ENCODE peak calls at places on chromosomes 7 and 10, in eight cellular contexts. One of them, this sample, is unnamed.

GRCh38 chr10:118874171-118874570 is 119.4 kb upstream of the CACUL1 start:
- DNase-seq in SK-N-MC: no peak
- DNase-seq in IMR-90: no peak
- DNase-seq in PC-3: no peak
- DNase-seq in pancreas: no peak
- DNase-seq in cardiac muscle cell: no peak
- DNase-seq in suprapubic skin: no peak
- DNase-seq in PC-9: no peak
- DNase-seq in this sample: no peak

GRCh38 chr10:73584737-73585136 is 6.4 kb downstream of the USP54 start:
- DNase-seq in PC-3: peak; percentile 56
- DNase-seq in cardiac muscle cell: peak; percentile 38
- DNase-seq in pancreas: no peak
- DNase-seq in IMR-90: peak; percentile 52
- DNase-seq in suprapubic skin: no peak
- DNase-seq in SK-N-MC: no peak
- DNase-seq in PC-9: no peak
- DNase-seq in this sample: no peak

GRCh38 chr7:111801277-111801676 is 239.0 kb upstream of the IMMP2L start:
- DNase-seq in cardiac muscle cell: peak; percentile 33
- DNase-seq in IMR-90: no peak
- DNase-seq in PC-9: no peak
- DNase-seq in suprapubic skin: no peak
- DNase-seq in PC-3: no peak
- DNase-seq in pancreas: no peak
- DNase-seq in SK-N-MC: no peak
- DNase-seq in this sample: no peak

GRCh38 chr7:76314042-76314721 is 11.7 kb downstream of the HSPB1 start:
- DNase-seq in suprapubic skin: peak; percentile 98
- DNase-seq in pancreas: peak; percentile 99
- DNase-seq in SK-N-MC: peak; percentile 66
- DNase-seq in cardiac muscle cell: peak; percentile 96
- DNase-seq in IMR-90: peak; percentile 89
- DNase-seq in PC-3: peak; percentile 91
- DNase-seq in PC-9: peak; percentile 76
- DNase-seq in this sample: peak; percentile 72

GRCh38 chr7:84971360-84971759 is 215.5 kb downstream of the SEMA3D start:
- DNase-seq in IMR-90: no peak
- DNase-seq in pancreas: no peak
- DNase-seq in PC-9: no peak
- DNase-seq in cardiac muscle cell: peak; percentile 22
- DNase-seq in PC-3: no peak
- DNase-seq in SK-N-MC: no peak
- DNase-seq in suprapubic skin: no peak
- DNase-seq in this sample: no peak

GRCh38 chr10:120981601-120982381 is 130.6 kb downstream of the WDR11 start:
- DNase-seq in PC-3: no peak
- DNase-seq in suprapubic skin: no peak
- DNase-seq in PC-9: no peak
- DNase-seq in cardiac muscle cell: no peak
- DNase-seq in pancreas: no peak
- DNase-seq in IMR-90: no peak
- DNase-seq in SK-N-MC: no peak
- DNase-seq in this sample: no peak

GRCh38 chr7:128903621-128904361 is 6.7 kb downstream of the KCP start:
- DNase-seq in pancreas: no peak
- DNase-seq in IMR-90: no peak
- DNase-seq in cardiac muscle cell: no peak
- DNase-seq in SK-N-MC: no peak
- DNase-seq in PC-9: no peak
- DNase-seq in PC-3: no peak
- DNase-seq in suprapubic skin: no peak
- DNase-seq in this sample: no peak

GRCh38 chr7:132580717-132581285 is 4.5 kb upstream of the PLXNA4 start:
- DNase-seq in PC-9: peak; percentile 47
- DNase-seq in SK-N-MC: no peak
- DNase-seq in suprapubic skin: peak; percentile 85
- DNase-seq in pancreas: peak; percentile 73
- DNase-seq in cardiac muscle cell: peak; percentile 88
- DNase-seq in IMR-90: peak; percentile 64
- DNase-seq in PC-3: peak; percentile 71
- DNase-seq in this sample: no peak

GRCh38 chr10:50395279-50395678 is 144.0 kb upstream of the ASAH2 start:
- DNase-seq in pancreas: no peak
- DNase-seq in SK-N-MC: no peak
- DNase-seq in cardiac muscle cell: peak; percentile 71
- DNase-seq in PC-9: peak; percentile 93
- DNase-seq in IMR-90: peak; percentile 44
- DNase-seq in PC-3: peak; percentile 99
- DNase-seq in suprapubic skin: no peak
- DNase-seq in this sample: peak; percentile 41

GRCh38 chr10:50396491-50397311 is 145.4 kb upstream of the ASAH2 start:
- DNase-seq in suprapubic skin: no peak
- DNase-seq in SK-N-MC: no peak
- DNase-seq in pancreas: no peak
- DNase-seq in IMR-90: peak; percentile 74
- DNase-seq in PC-3: peak; percentile 73
- DNase-seq in cardiac muscle cell: peak; percentile 43
- DNase-seq in PC-9: peak; percentile 78
- DNase-seq in this sample: no peak

GRCh38 chr10:50398383-50398782 is 147.1 kb upstream of the ASAH2 start:
- DNase-seq in PC-9: no peak
- DNase-seq in pancreas: no peak
- DNase-seq in PC-3: no peak
- DNase-seq in SK-N-MC: no peak
- DNase-seq in cardiac muscle cell: peak; percentile 83
- DNase-seq in suprapubic skin: no peak
- DNase-seq in IMR-90: peak; percentile 39
- DNase-seq in this sample: no peak

GRCh38 chr10:50398823-50399222 is 147.5 kb upstream of the ASAH2 start:
- DNase-seq in pancreas: no peak
- DNase-seq in cardiac muscle cell: no peak
- DNase-seq in suprapubic skin: no peak
- DNase-seq in PC-9: no peak
- DNase-seq in SK-N-MC: no peak
- DNase-seq in PC-3: no peak
- DNase-seq in IMR-90: no peak
- DNase-seq in this sample: no peak

GRCh38 chr10:50397312-50398140 is 146.2 kb upstream of the ASAH2 start:
- DNase-seq in pancreas: no peak
- DNase-seq in SK-N-MC: no peak
- DNase-seq in cardiac muscle cell: peak; percentile 48
- DNase-seq in suprapubic skin: no peak
- DNase-seq in IMR-90: no peak
- DNase-seq in PC-3: no peak
- DNase-seq in PC-9: no peak
- DNase-seq in this sample: no peak
- H3K27ac ChIP-seq in pancreas: no peak overlapping the region
- H3K27ac ChIP-seq in SK-N-MC: no peak overlapping the region
- H3K27ac ChIP-seq in cardiac muscle cell: no peak overlapping the region
- H3K27ac ChIP-seq in suprapubic skin: no peak overlapping the region
- H3K27ac ChIP-seq in IMR-90: no peak overlapping the region
- H3K27ac ChIP-seq in PC-3: no peak overlapping the region
- H3K27ac ChIP-seq in PC-9: peak overlapping the region; percentile 86
- H3K27ac ChIP-seq in this sample: no peak overlapping the region

GRCh38 chr7:69429817-69430501 is 168.3 kb upstream of the AUTS2 start:
- DNase-seq in cardiac muscle cell: peak; percentile 80
- DNase-seq in IMR-90: no peak
- DNase-seq in SK-N-MC: no peak
- DNase-seq in pancreas: no peak
- DNase-seq in PC-9: no peak
- DNase-seq in suprapubic skin: no peak
- DNase-seq in PC-3: no peak
- DNase-seq in this sample: no peak
- H3K27ac ChIP-seq in cardiac muscle cell: no peak overlapping the region
- H3K27ac ChIP-seq in IMR-90: no peak overlapping the region
- H3K27ac ChIP-seq in SK-N-MC: peak overlapping the region; percentile 79
- H3K27ac ChIP-seq in pancreas: no peak overlapping the region
- H3K27ac ChIP-seq in PC-9: no peak overlapping the region
- H3K27ac ChIP-seq in suprapubic skin: no peak overlapping the region
- H3K27ac ChIP-seq in PC-3: no peak overlapping the region
- H3K27ac ChIP-seq in this sample: no peak overlapping the region

GRCh38 chr7:48031111-48031510 is 2.2 kb upstream of the SUN3 start:
- DNase-seq in SK-N-MC: no peak
- DNase-seq in pancreas: no peak
- DNase-seq in cardiac muscle cell: no peak
- DNase-seq in suprapubic skin: no peak
- DNase-seq in IMR-90: no peak
- DNase-seq in PC-9: no peak
- DNase-seq in PC-3: no peak
- DNase-seq in this sample: no peak

GRCh38 chr7:48038815-48039496 is 3.6 kb downstream of the C7orf57 start:
- DNase-seq in PC-9: no peak
- DNase-seq in cardiac muscle cell: no peak
- DNase-seq in IMR-90: no peak
- DNase-seq in PC-3: no peak
- DNase-seq in suprapubic skin: no peak
- DNase-seq in SK-N-MC: no peak
- DNase-seq in pancreas: no peak
- DNase-seq in this sample: no peak

GRCh38 chr7:48035301-48035966 is at the start of gene C7orf57:
- DNase-seq in cardiac muscle cell: peak; percentile 91
- DNase-seq in PC-9: peak; percentile 71
- DNase-seq in pancreas: peak; percentile 96
- DNase-seq in suprapubic skin: peak; percentile 96
- DNase-seq in SK-N-MC: no peak
- DNase-seq in IMR-90: peak; percentile 77
- DNase-seq in PC-3: peak; percentile 83
- DNase-seq in this sample: peak; percentile 76

GRCh38 chr7:48033922-48034321 is 1.4 kb upstream of the C7orf57 start:
- DNase-seq in SK-N-MC: no peak
- DNase-seq in PC-3: peak; percentile 75
- DNase-seq in pancreas: no peak
- DNase-seq in suprapubic skin: no peak
- DNase-seq in PC-9: no peak
- DNase-seq in cardiac muscle cell: no peak
- DNase-seq in IMR-90: no peak
- DNase-seq in this sample: no peak

GRCh38 chr7:48035967-48036478 is 680 bp downstream of the C7orf57 start:
- DNase-seq in cardiac muscle cell: peak; percentile 54
- DNase-seq in suprapubic skin: peak; percentile 80
- DNase-seq in IMR-90: peak; percentile 37
- DNase-seq in PC-3: peak; percentile 24
- DNase-seq in SK-N-MC: no peak
- DNase-seq in pancreas: peak; percentile 74
- DNase-seq in PC-9: no peak
- DNase-seq in this sample: peak; percentile 13
- H3K27ac ChIP-seq in cardiac muscle cell: no peak overlapping the region
- H3K27ac ChIP-seq in suprapubic skin: no peak overlapping the region
- H3K27ac ChIP-seq in IMR-90: no peak overlapping the region
- H3K27ac ChIP-seq in PC-3: no peak overlapping the region
- H3K27ac ChIP-seq in SK-N-MC: no peak overlapping the region
- H3K27ac ChIP-seq in pancreas: no peak overlapping the region
- H3K27ac ChIP-seq in PC-9: no peak overlapping the region
- H3K27ac ChIP-seq in this sample: no peak overlapping the region

GRCh38 chr7:264541-265191 is 25.3 kb upstream of the FOXL3 start:
- DNase-seq in SK-N-MC: no peak
- DNase-seq in cardiac muscle cell: no peak
- DNase-seq in PC-3: peak; percentile 12
- DNase-seq in pancreas: peak; percentile 55
- DNase-seq in suprapubic skin: no peak
- DNase-seq in IMR-90: no peak
- DNase-seq in PC-9: peak; percentile 67
- DNase-seq in this sample: peak; percentile 35
- H3K27ac ChIP-seq in SK-N-MC: no peak overlapping the region
- H3K27ac ChIP-seq in cardiac muscle cell: no peak overlapping the region
- H3K27ac ChIP-seq in PC-3: no peak overlapping the region
- H3K27ac ChIP-seq in pancreas: no peak overlapping the region
- H3K27ac ChIP-seq in suprapubic skin: no peak overlapping the region
- H3K27ac ChIP-seq in IMR-90: no peak overlapping the region
- H3K27ac ChIP-seq in PC-9: no peak overlapping the region
- H3K27ac ChIP-seq in this sample: no peak overlapping the region

GRCh38 chr7:94182066-94182465 is 177.9 kb upstream of the BET1 start:
- DNase-seq in pancreas: no peak
- DNase-seq in PC-3: peak; percentile 80
- DNase-seq in suprapubic skin: no peak
- DNase-seq in PC-9: no peak
- DNase-seq in IMR-90: peak; percentile 98
- DNase-seq in cardiac muscle cell: peak; percentile 57
- DNase-seq in SK-N-MC: no peak
- DNase-seq in this sample: peak; percentile 46
- H3K27ac ChIP-seq in pancreas: no peak overlapping the region
- H3K27ac ChIP-seq in PC-3: peak overlapping the region; percentile 97
- H3K27ac ChIP-seq in suprapubic skin: no peak overlapping the region
- H3K27ac ChIP-seq in PC-9: peak overlapping the region; percentile 91
- H3K27ac ChIP-seq in IMR-90: peak overlapping the region; percentile 49
- H3K27ac ChIP-seq in cardiac muscle cell: no peak overlapping the region
- H3K27ac ChIP-seq in SK-N-MC: no peak overlapping the region
- H3K27ac ChIP-seq in this sample: no peak overlapping the region

This sample was measured in foreskin keratinocyte.